ENCODE peak calls at places on chromosomes 11 and 22, in eight cellular contexts. N is activated T-helper 1 cell treated with anti-CD3 and anti-CD28 coated beads, Interleukin-12 subunit alpha, Interleukin-12 subunit beta, Interleukin-2, Interleukin-4 antibody, amounts not matched to agents 30 ng/mL and 10 ng/mL and 1 ng/mL, durations not matched to agents 14 hours and 24 hours and 36 hours; B is LHCN-M2; Q is H9; I is K562; W is RPMI8226; E is activated CD4-positive, alpha-beta T cell treated with anti-CD3 and anti-CD28 coated beads, Interleukin-2, amount 50 U/mL, for 4 hours; V is EL. D is an unnamed sample.

GRCh38 chr11:106409201-106409600 is 331.7 kb downstream of the AASDHPPT start:
- DNase-seq in B (peak; percentile 19), N (no peak), Q (no peak), E (no peak), W (no peak), I (no peak), V (peak; percentile 20), D (no peak)

GRCh38 chr11:119361056-119361787 is 14.7 kb upstream of the MFRP start:
- DNase-seq in N (no peak), I (peak; percentile 88), E (no peak), Q (peak; percentile 82), W (peak; percentile 44), V (peak; percentile 80), B (peak; percentile 99), D (peak; percentile 88)

GRCh38 chr11:131674051-131674755 is 303.8 kb downstream of the NTM start:
- DNase-seq in N (peak; percentile 24), B (peak; percentile 65), I (peak; percentile 68), Q (peak; percentile 81), W (peak; percentile 51), V (peak; percentile 77), E (no peak), D (peak; percentile 80)

GRCh38 chr22:23892626-23893445 is 1.3 kb upstream of the MIF start:
- DNase-seq in V (no peak), W (no peak), B (no peak), N (no peak), E (no peak), I (no peak), Q (no peak), D (no peak)

GRCh38 chr11:22703040-22703439 is 36.6 kb downstream of the GAS2 start:
- DNase-seq in Q (no peak), N (no peak), W (no peak), V (peak; percentile 55), E (no peak), B (peak; percentile 61), I (peak; percentile 18), D (peak; percentile 33)

GRCh38 chr11:90803366-90803765 is 580.5 kb upstream of the CHORDC1 start:
- DNase-seq in W (no peak), V (no peak), N (no peak), I (no peak), Q (no peak), E (no peak), B (no peak), D (peak; percentile 37)

GRCh38 chr22:40857309-40857851 is 432 bp downstream of the XPNPEP3 start:
- DNase-seq in E (no peak), W (no peak), V (no peak), I (no peak), B (no peak), N (no peak), Q (no peak), D (no peak)

GRCh38 chr11:119726585-119727522 is 2.1 kb downstream of the NECTIN1 start:
- DNase-seq in N (no peak), I (no peak), Q (peak; percentile 83), V (no peak), E (no peak), W (no peak), B (no peak), D (peak; percentile 92)

GRCh38 chr11:66265531-66266377 is 2.7 kb upstream of the RAB1B start:
- DNase-seq in Q (no peak), N (no peak), B (no peak), W (no peak), I (no peak), E (no peak), V (no peak), D (no peak)

GRCh38 chr11:72249961-72250360 is 6.0 kb upstream of the PHOX2A start:
- DNase-seq in N (no peak), E (no peak), Q (no peak), B (no peak), I (no peak), W (no peak), V (no peak), D (no peak)

GRCh38 chr22:31179345-31179744 is 19.4 kb downstream of the RNF185 start:
- DNase-seq in W (no peak), B (no peak), N (no peak), E (no peak), I (no peak), V (peak; percentile 59), Q (no peak), D (no peak)

GRCh38 chr11:113014731-113015455 is 53.7 kb downstream of the NCAM1 start:
- DNase-seq in N (no peak), I (no peak), W (peak; percentile 61), V (no peak), E (no peak), B (no peak), Q (no peak), D (peak; percentile 5)

GRCh38 chr22:32841175-32841574 is 39.7 kb downstream of the TIMP3 start:
- DNase-seq in W (no peak), N (no peak), I (no peak), B (no peak), Q (no peak), V (no peak), E (no peak), D (no peak)

GRCh38 chr11:107963091-107963490 is 34.8 kb downstream of the RAB39A start:
- DNase-seq in B (no peak), E (no peak), N (no peak), I (no peak), V (no peak), Q (no peak), W (no peak), D (no peak)

GRCh38 chr22:50498322-50498861 is 9.1 kb downstream of the LMF2 start:
- DNase-seq in N (peak; percentile 61), W (peak; percentile 81), B (peak; percentile 53), I (peak; percentile 89), Q (peak; percentile 82), V (peak; percentile 69), E (peak; percentile 63), D (peak; percentile 91)

GRCh38 chr22:36913431-36914382 is at the start of gene CSF2RB:
- DNase-seq in W (peak; percentile 86), E (no peak), Q (no peak), N (no peak), V (no peak), B (no peak), I (peak; percentile 11), D (no peak)

GRCh38 chr11:70688142-70688541 is 289.8 kb downstream of the CTTN start:
- DNase-seq in I (no peak), B (no peak), E (no peak), Q (no peak), N (no peak), V (no peak), W (no peak), D (no peak)

GRCh38 chr11:19628018-19628417 is 84.6 kb upstream of the NAV2 start:
- DNase-seq in Q (no peak), N (no peak), E (no peak), W (no peak), I (no peak), B (peak; percentile 96), V (peak; percentile 95), D (no peak)

GRCh38 chr11:68163691-68164090 is 42.5 kb upstream of the CHKA start:
- DNase-seq in W (no peak), V (no peak), N (no peak), I (no peak), E (no peak), B (no peak), Q (no peak), D (no peak)

GRCh38 chr11:42065199-42065598 is 605.7 kb upstream of the LRRC4C start:
- DNase-seq in I (no peak), Q (no peak), W (no peak), N (no peak), V (no peak), B (no peak), E (no peak), D (no peak)

GRCh38 chr11:128796275-128796674 is 70.8 kb downstream of the KCNJ1 start:
- DNase-seq in W (no peak), Q (no peak), E (no peak), B (no peak), N (no peak), V (peak; percentile 80), I (no peak), D (no peak)

GRCh38 chr11:8289426-8290047 is 25.9 kb upstream of the LMO1 start:
- DNase-seq in E (no peak), Q (peak; percentile 17), V (no peak), W (no peak), N (no peak), I (no peak), B (no peak), D (no peak)

GRCh38 chr11:38392176-38392575 is 1794.1 kb upstream of the RAG2 start:
- DNase-seq in B (peak; percentile 61), W (no peak), V (peak; percentile 47), I (no peak), N (no peak), E (no peak), Q (no peak), D (peak; percentile 1)